ENCODE peak calls at places on chromosomes 7 and 10, in four cellular contexts. One of them, this sample, is unnamed.

GRCh38 chr7:84207025-84207424 is 12.4 kb upstream of the SEMA3A start:
- DNase-seq in NCI-H1694 treated with DMSO at 0.1 percent for 48 hours: no peak
- DNase-seq in ELF-1: peak; percentile 34
- DNase-seq in HuH-7.5: no peak
- DNase-seq in this sample: no peak

GRCh38 chr10:102988404-102989314 is 70.6 kb downstream of the CNNM2 start:
- DNase-seq in HuH-7.5: no peak
- DNase-seq in NCI-H1694 treated with DMSO at 0.1 percent for 48 hours: no peak
- DNase-seq in ELF-1: no peak
- DNase-seq in this sample: no peak

GRCh38 chr7:42593860-42594259 is 318.0 kb downstream of the C7orf25 start:
- DNase-seq in NCI-H1694 treated with DMSO at 0.1 percent for 48 hours: no peak
- DNase-seq in ELF-1: no peak
- DNase-seq in HuH-7.5: no peak
- DNase-seq in this sample: no peak

GRCh38 chr7:128922496-128923410 is 12.2 kb upstream of the KCP start:
- DNase-seq in HuH-7.5: no peak
- DNase-seq in ELF-1: no peak
- DNase-seq in NCI-H1694 treated with DMSO at 0.1 percent for 48 hours: no peak
- DNase-seq in this sample: peak; percentile 9

GRCh38 chr7:37109853-37110252 is 338.8 kb downstream of the ELMO1 start:
- DNase-seq in HuH-7.5: no peak
- DNase-seq in ELF-1: no peak
- DNase-seq in NCI-H1694 treated with DMSO at 0.1 percent for 48 hours: no peak
- DNase-seq in this sample: no peak

GRCh38 chr10:43115881-43116595 is 22.2 kb upstream of the CSGALNACT2 start:
- DNase-seq in HuH-7.5: no peak
- DNase-seq in ELF-1: no peak
- DNase-seq in NCI-H1694 treated with DMSO at 0.1 percent for 48 hours: no peak
- DNase-seq in this sample: peak; percentile 54

GRCh38 chr10:69890065-69890831 is 88.5 kb downstream of the COL13A1 start:
- DNase-seq in HuH-7.5: no peak
- DNase-seq in NCI-H1694 treated with DMSO at 0.1 percent for 48 hours: peak; percentile 65
- DNase-seq in ELF-1: no peak
- DNase-seq in this sample: no peak

GRCh38 chr10:121553861-121554264 is 44.4 kb downstream of the FGFR2 start:
- DNase-seq in NCI-H1694 treated with DMSO at 0.1 percent for 48 hours: no peak
- DNase-seq in HuH-7.5: no peak
- DNase-seq in ELF-1: no peak
- DNase-seq in this sample: no peak

GRCh38 chr10:72108811-72109618 is 20.7 kb upstream of the SPOCK2 start:
- DNase-seq in ELF-1: peak; percentile 39
- DNase-seq in NCI-H1694 treated with DMSO at 0.1 percent for 48 hours: no peak
- DNase-seq in HuH-7.5: no peak
- DNase-seq in this sample: no peak

GRCh38 chr10:99908512-99908911 is 101.2 kb downstream of the DNMBP start:
- DNase-seq in HuH-7.5: no peak
- DNase-seq in NCI-H1694 treated with DMSO at 0.1 percent for 48 hours: no peak
- DNase-seq in ELF-1: no peak
- DNase-seq in this sample: no peak

GRCh38 chr10:42475168-42476098 is 162.9 kb downstream of the ZNF33B start:
- DNase-seq in NCI-H1694 treated with DMSO at 0.1 percent for 48 hours: no peak
- DNase-seq in HuH-7.5: no peak
- DNase-seq in ELF-1: peak; percentile 32
- DNase-seq in this sample: no peak

GRCh38 chr7:98230746-98231471 is 19.7 kb downstream of the BHLHA15 start:
- DNase-seq in HuH-7.5: no peak
- DNase-seq in NCI-H1694 treated with DMSO at 0.1 percent for 48 hours: no peak
- DNase-seq in ELF-1: no peak
- DNase-seq in this sample: no peak

GRCh38 chr10:111247781-111248389 is 171.1 kb downstream of the ADRA2A start:
- DNase-seq in ELF-1: no peak
- DNase-seq in HuH-7.5: no peak
- DNase-seq in NCI-H1694 treated with DMSO at 0.1 percent for 48 hours: no peak
- DNase-seq in this sample: no peak

GRCh38 chr7:45597286-45597984 is 23.3 kb downstream of the ADCY1 start:
- DNase-seq in ELF-1: no peak
- DNase-seq in NCI-H1694 treated with DMSO at 0.1 percent for 48 hours: no peak
- DNase-seq in HuH-7.5: no peak
- DNase-seq in this sample: peak; percentile 36

GRCh38 chr7:17646181-17646956 is 293.9 kb downstream of the SNX13 start:
- DNase-seq in ELF-1: no peak
- DNase-seq in HuH-7.5: no peak
- DNase-seq in NCI-H1694 treated with DMSO at 0.1 percent for 48 hours: no peak
- DNase-seq in this sample: no peak

GRCh38 chr10:132508497-132509443 is 28.8 kb upstream of the INPP5A start:
- DNase-seq in ELF-1: no peak
- DNase-seq in HuH-7.5: no peak
- DNase-seq in NCI-H1694 treated with DMSO at 0.1 percent for 48 hours: no peak
- DNase-seq in this sample: peak; percentile 44

This sample was measured in activated effector memory CD4-positive, alpha-beta T cell treated with anti-CD3 and anti-CD28 coated beads, Interleukin-2, amount 50 U/mL, for 16 hours.